ENCODE peak calls at places on chromosome X, in eight cellular contexts. One of them, this sample, is unnamed.

GRCh38 chrX:8879750-8880149 is 78.6 kb upstream of the FAM9A start:
- DNase-seq in NCI-H2227 treated with DMSO at 0.1 percent for 48 hours: no peak
- DNase-seq in stromal cell of bone marrow: no peak
- DNase-seq in endodermal cell: peak; percentile 76
- DNase-seq in activated T-helper 1 cell treated with anti-CD3 and anti-CD28 coated beads, Interleukin-12 subunit alpha, Interleukin-12 subunit beta, Interleukin-2, Interleukin-4 antibody, amounts not matched to agents 30 ng/mL and 10 ng/mL and 1 ng/mL, durations not matched to agents 14 hours and 24 hours and 36 hours: peak; percentile 0
- DNase-seq in frontal cortex: no peak
- DNase-seq in kidney tubule cell: peak; percentile 30
- DNase-seq in G401: no peak
- DNase-seq in this sample: peak; percentile 20

GRCh38 chrX:57929373-57929772 is 19.1 kb upstream of the ZXDA start:
- DNase-seq in NCI-H2227 treated with DMSO at 0.1 percent for 48 hours: no peak
- DNase-seq in frontal cortex: no peak
- DNase-seq in G401: peak; percentile 37
- DNase-seq in stromal cell of bone marrow: no peak
- DNase-seq in activated T-helper 1 cell treated with anti-CD3 and anti-CD28 coated beads, Interleukin-12 subunit alpha, Interleukin-12 subunit beta, Interleukin-2, Interleukin-4 antibody, amounts not matched to agents 30 ng/mL and 10 ng/mL and 1 ng/mL, durations not matched to agents 14 hours and 24 hours and 36 hours: no peak
- DNase-seq in kidney tubule cell: peak; percentile 37
- DNase-seq in endodermal cell: no peak
- DNase-seq in this sample: peak; percentile 58

GRCh38 chrX:151722241-151722846 is 6.5 kb downstream of the FATE1 start:
- DNase-seq in G401: no peak
- DNase-seq in frontal cortex: no peak
- DNase-seq in stromal cell of bone marrow: no peak
- DNase-seq in endodermal cell: peak; percentile 90
- DNase-seq in kidney tubule cell: peak; percentile 36
- DNase-seq in activated T-helper 1 cell treated with anti-CD3 and anti-CD28 coated beads, Interleukin-12 subunit alpha, Interleukin-12 subunit beta, Interleukin-2, Interleukin-4 antibody, amounts not matched to agents 30 ng/mL and 10 ng/mL and 1 ng/mL, durations not matched to agents 14 hours and 24 hours and 36 hours: no peak
- DNase-seq in NCI-H2227 treated with DMSO at 0.1 percent for 48 hours: no peak
- DNase-seq in this sample: no peak

GRCh38 chrX:38661561-38661960 is 100.2 kb downstream of the TSPAN7 start:
- DNase-seq in G401: no peak
- DNase-seq in activated T-helper 1 cell treated with anti-CD3 and anti-CD28 coated beads, Interleukin-12 subunit alpha, Interleukin-12 subunit beta, Interleukin-2, Interleukin-4 antibody, amounts not matched to agents 30 ng/mL and 10 ng/mL and 1 ng/mL, durations not matched to agents 14 hours and 24 hours and 36 hours: no peak
- DNase-seq in kidney tubule cell: no peak
- DNase-seq in stromal cell of bone marrow: no peak
- DNase-seq in frontal cortex: no peak
- DNase-seq in endodermal cell: no peak
- DNase-seq in NCI-H2227 treated with DMSO at 0.1 percent for 48 hours: no peak
- DNase-seq in this sample: no peak

GRCh38 chrX:119690921-119691716 is 1.8 kb downstream of the SEPTIN6 start:
- DNase-seq in frontal cortex: no peak
- DNase-seq in kidney tubule cell: no peak
- DNase-seq in stromal cell of bone marrow: no peak
- DNase-seq in activated T-helper 1 cell treated with anti-CD3 and anti-CD28 coated beads, Interleukin-12 subunit alpha, Interleukin-12 subunit beta, Interleukin-2, Interleukin-4 antibody, amounts not matched to agents 30 ng/mL and 10 ng/mL and 1 ng/mL, durations not matched to agents 14 hours and 24 hours and 36 hours: no peak
- DNase-seq in endodermal cell: no peak
- DNase-seq in NCI-H2227 treated with DMSO at 0.1 percent for 48 hours: peak; percentile 88
- DNase-seq in G401: peak; percentile 27
- DNase-seq in this sample: no peak

GRCh38 chrX:6226646-6227444 is 1.8 kb downstream of the NLGN4X start:
- DNase-seq in activated T-helper 1 cell treated with anti-CD3 and anti-CD28 coated beads, Interleukin-12 subunit alpha, Interleukin-12 subunit beta, Interleukin-2, Interleukin-4 antibody, amounts not matched to agents 30 ng/mL and 10 ng/mL and 1 ng/mL, durations not matched to agents 14 hours and 24 hours and 36 hours: no peak
- DNase-seq in NCI-H2227 treated with DMSO at 0.1 percent for 48 hours: no peak
- DNase-seq in G401: no peak
- DNase-seq in frontal cortex: no peak
- DNase-seq in kidney tubule cell: no peak
- DNase-seq in stromal cell of bone marrow: no peak
- DNase-seq in endodermal cell: peak; percentile 70
- DNase-seq in this sample: no peak

GRCh38 chrX:69140837-69141236 is 24.4 kb downstream of the PJA1 start:
- DNase-seq in frontal cortex: no peak
- DNase-seq in stromal cell of bone marrow: no peak
- DNase-seq in NCI-H2227 treated with DMSO at 0.1 percent for 48 hours: no peak
- DNase-seq in endodermal cell: no peak
- DNase-seq in G401: no peak
- DNase-seq in activated T-helper 1 cell treated with anti-CD3 and anti-CD28 coated beads, Interleukin-12 subunit alpha, Interleukin-12 subunit beta, Interleukin-2, Interleukin-4 antibody, amounts not matched to agents 30 ng/mL and 10 ng/mL and 1 ng/mL, durations not matched to agents 14 hours and 24 hours and 36 hours: no peak
- DNase-seq in kidney tubule cell: no peak
- DNase-seq in this sample: no peak

GRCh38 chrX:28847423-28847822 is 260.2 kb downstream of the IL1RAPL1 start:
- DNase-seq in frontal cortex: peak; percentile 3
- DNase-seq in G401: no peak
- DNase-seq in kidney tubule cell: peak; percentile 51
- DNase-seq in stromal cell of bone marrow: no peak
- DNase-seq in endodermal cell: peak; percentile 69
- DNase-seq in activated T-helper 1 cell treated with anti-CD3 and anti-CD28 coated beads, Interleukin-12 subunit alpha, Interleukin-12 subunit beta, Interleukin-2, Interleukin-4 antibody, amounts not matched to agents 30 ng/mL and 10 ng/mL and 1 ng/mL, durations not matched to agents 14 hours and 24 hours and 36 hours: no peak
- DNase-seq in NCI-H2227 treated with DMSO at 0.1 percent for 48 hours: no peak
- DNase-seq in this sample: peak; percentile 64

GRCh38 chrX:40094041-40094899 is 3.5 kb downstream of the BCOR start:
- DNase-seq in endodermal cell: peak; percentile 90
- DNase-seq in NCI-H2227 treated with DMSO at 0.1 percent for 48 hours: peak; percentile 63
- DNase-seq in G401: peak; percentile 68
- DNase-seq in frontal cortex: no peak
- DNase-seq in stromal cell of bone marrow: no peak
- DNase-seq in activated T-helper 1 cell treated with anti-CD3 and anti-CD28 coated beads, Interleukin-12 subunit alpha, Interleukin-12 subunit beta, Interleukin-2, Interleukin-4 antibody, amounts not matched to agents 30 ng/mL and 10 ng/mL and 1 ng/mL, durations not matched to agents 14 hours and 24 hours and 36 hours: no peak
- DNase-seq in kidney tubule cell: peak; percentile 30
- DNase-seq in this sample: peak; percentile 43

GRCh38 chrX:40952855-40953254 is 132.4 kb upstream of the USP9X start:
- DNase-seq in activated T-helper 1 cell treated with anti-CD3 and anti-CD28 coated beads, Interleukin-12 subunit alpha, Interleukin-12 subunit beta, Interleukin-2, Interleukin-4 antibody, amounts not matched to agents 30 ng/mL and 10 ng/mL and 1 ng/mL, durations not matched to agents 14 hours and 24 hours and 36 hours: peak; percentile 2
- DNase-seq in G401: no peak
- DNase-seq in frontal cortex: no peak
- DNase-seq in NCI-H2227 treated with DMSO at 0.1 percent for 48 hours: no peak
- DNase-seq in kidney tubule cell: peak; percentile 42
- DNase-seq in stromal cell of bone marrow: peak; percentile 20
- DNase-seq in endodermal cell: no peak
- DNase-seq in this sample: peak; percentile 7

GRCh38 chrX:103792916-103793540 is 16.4 kb downstream of the PLP1 start:
- DNase-seq in kidney tubule cell: peak; percentile 29
- DNase-seq in endodermal cell: no peak
- DNase-seq in NCI-H2227 treated with DMSO at 0.1 percent for 48 hours: no peak
- DNase-seq in G401: no peak
- DNase-seq in activated T-helper 1 cell treated with anti-CD3 and anti-CD28 coated beads, Interleukin-12 subunit alpha, Interleukin-12 subunit beta, Interleukin-2, Interleukin-4 antibody, amounts not matched to agents 30 ng/mL and 10 ng/mL and 1 ng/mL, durations not matched to agents 14 hours and 24 hours and 36 hours: no peak
- DNase-seq in stromal cell of bone marrow: peak; percentile 60
- DNase-seq in frontal cortex: no peak
- DNase-seq in this sample: peak; percentile 82

GRCh38 chrX:151896734-151897474 is 15.8 kb upstream of the MAGEA4 start:
- DNase-seq in activated T-helper 1 cell treated with anti-CD3 and anti-CD28 coated beads, Interleukin-12 subunit alpha, Interleukin-12 subunit beta, Interleukin-2, Interleukin-4 antibody, amounts not matched to agents 30 ng/mL and 10 ng/mL and 1 ng/mL, durations not matched to agents 14 hours and 24 hours and 36 hours: no peak
- DNase-seq in endodermal cell: no peak
- DNase-seq in kidney tubule cell: no peak
- DNase-seq in NCI-H2227 treated with DMSO at 0.1 percent for 48 hours: no peak
- DNase-seq in stromal cell of bone marrow: peak; percentile 21
- DNase-seq in G401: no peak
- DNase-seq in frontal cortex: no peak
- DNase-seq in this sample: no peak

GRCh38 chrX:11629593-11630211 is 36.0 kb downstream of the ARHGAP6 start:
- DNase-seq in NCI-H2227 treated with DMSO at 0.1 percent for 48 hours: no peak
- DNase-seq in kidney tubule cell: peak; percentile 52
- DNase-seq in G401: no peak
- DNase-seq in endodermal cell: peak; percentile 50
- DNase-seq in activated T-helper 1 cell treated with anti-CD3 and anti-CD28 coated beads, Interleukin-12 subunit alpha, Interleukin-12 subunit beta, Interleukin-2, Interleukin-4 antibody, amounts not matched to agents 30 ng/mL and 10 ng/mL and 1 ng/mL, durations not matched to agents 14 hours and 24 hours and 36 hours: no peak
- DNase-seq in frontal cortex: no peak
- DNase-seq in stromal cell of bone marrow: peak; percentile 82
- DNase-seq in this sample: peak; percentile 33

GRCh38 chrX:24956828-24957227 is 58.9 kb downstream of the ARX start:
- DNase-seq in G401: no peak
- DNase-seq in NCI-H2227 treated with DMSO at 0.1 percent for 48 hours: no peak
- DNase-seq in stromal cell of bone marrow: no peak
- DNase-seq in frontal cortex: no peak
- DNase-seq in endodermal cell: no peak
- DNase-seq in activated T-helper 1 cell treated with anti-CD3 and anti-CD28 coated beads, Interleukin-12 subunit alpha, Interleukin-12 subunit beta, Interleukin-2, Interleukin-4 antibody, amounts not matched to agents 30 ng/mL and 10 ng/mL and 1 ng/mL, durations not matched to agents 14 hours and 24 hours and 36 hours: no peak
- DNase-seq in kidney tubule cell: peak; percentile 42
- DNase-seq in this sample: peak; percentile 15